ENCODE peak calls at places on chromosomes 16 and 17, in eight cellular contexts. C, I, L, P, S, O, M and K are unnamed samples.

GRCh38 chr16:88320947-88321634 is 61.7 kb upstream of the ZNF469 start:
- DNase-seq in C (no peak), I (no peak), L (no peak), P (no peak), S (no peak), O (peak), M (no peak), K (no peak)

GRCh38 chr17:76929572-76929971 is 61.4 kb downstream of the MGAT5B start:
- DNase-seq in C (no peak), I (no peak), L (no peak), P (no peak), S (no peak), O (no peak), M (no peak), K (no peak)

GRCh38 chr17:62995377-62995885 is 29.4 kb downstream of the TANC2 start:
- DNase-seq in C (peak), I (peak), L (peak), P (no peak), S (peak), O (peak), M (no peak), K (no peak)

GRCh38 chr16:13333336-13333735 is 431.9 kb downstream of the SHISA9 start:
- DNase-seq in C (no peak), I (no peak), L (no peak), P (no peak), S (peak), O (no peak), M (no peak), K (no peak)

GRCh38 chr17:55601874-55602364 is 90.7 kb upstream of the SMIM36 start:
- DNase-seq in C (peak), I (peak), L (peak), P (no peak), S (no peak), O (peak), M (no peak), K (no peak)

GRCh38 chr17:47686276-47686635 is 7.7 kb upstream of the TBKBP1 start:
- DNase-seq in C (no peak), I (no peak), L (no peak), P (no peak), S (peak), O (no peak), M (no peak), K (peak)

GRCh38 chr16:83899978-83900377 is 1.1 kb downstream of the MLYCD start:
- DNase-seq in C (no peak), I (no peak), L (no peak), P (no peak), S (no peak), O (no peak), M (no peak), K (no peak)

GRCh38 chr17:51604299-51605020 is 344.1 kb downstream of the UTP18 start:
- DNase-seq in C (no peak), I (no peak), L (no peak), P (no peak), S (no peak), O (no peak), M (no peak), K (no peak)

GRCh38 chr17:62614142-62614541 is 13.3 kb upstream of the MRC2 start:
- DNase-seq in C (no peak), I (no peak), L (peak), P (no peak), S (peak), O (no peak), M (peak), K (peak)

GRCh38 chr16:85652431-85653221 is 36.1 kb downstream of the GINS2 start:
- DNase-seq in C (no peak), I (no peak), L (peak), P (peak), S (peak), O (peak), M (no peak), K (no peak)

GRCh38 chr17:57481901-57482300 is 225.6 kb downstream of the MSI2 start:
- DNase-seq in C (no peak), I (no peak), L (peak), P (no peak), S (peak), O (no peak), M (peak), K (peak)

GRCh38 chr17:67136191-67137025 is 92.1 kb downstream of the CACNG1 start:
- DNase-seq in C (no peak), I (no peak), L (no peak), P (no peak), S (no peak), O (no peak), M (no peak), K (no peak)

GRCh38 chr17:81387235-81388060 is 7.8 kb upstream of the BAHCC1 start:
- DNase-seq in C (peak), I (no peak), L (peak), P (peak), S (peak), O (peak), M (no peak), K (no peak)

GRCh38 chr16:51155901-51156810 is 5.1 kb upstream of the SALL1 start:
- DNase-seq in C (no peak), I (peak), L (peak), P (no peak), S (no peak), O (no peak), M (no peak), K (no peak)

GRCh38 chr17:16477255-16477654 is 14.7 kb downstream of the LRRC75A start:
- DNase-seq in C (no peak), I (no peak), L (peak), P (no peak), S (peak), O (no peak), M (peak), K (peak)

GRCh38 chr16:81261049-81261648 is 22.7 kb downstream of the BCO1 start:
- DNase-seq in C (peak), I (peak), L (peak), P (no peak), S (no peak), O (peak), M (no peak), K (no peak)

GRCh38 chr17:9522074-9522473 is 53.5 kb downstream of the STX8 start:
- DNase-seq in C (peak), I (no peak), L (peak), P (no peak), S (peak), O (peak), M (no peak), K (peak)

GRCh38 chr16:84024854-84025253 is 17.7 kb downstream of the SLC38A8 start:
- DNase-seq in C (no peak), I (no peak), L (peak), P (no peak), S (peak), O (no peak), M (no peak), K (peak)

GRCh38 chr16:14362774-14363371 is 267.2 kb downstream of the PARN start:
- DNase-seq in C (no peak), I (no peak), L (no peak), P (no peak), S (peak), O (no peak), M (no peak), K (no peak)

GRCh38 chr17:19569785-19570496 is 36.3 kb downstream of the SLC47A1 start:
- DNase-seq in C (peak), I (no peak), L (no peak), P (no peak), S (no peak), O (no peak), M (no peak), K (no peak)

GRCh38 chr17:73155410-73156165 is 9.2 kb upstream of the SSTR2 start:
- DNase-seq in C (no peak), I (peak), L (no peak), P (no peak), S (no peak), O (no peak), M (no peak), K (no peak)

GRCh38 chr17:60165976-60166375 is 16.2 kb downstream of the CA4 start:
- DNase-seq in C (no peak), I (no peak), L (no peak), P (no peak), S (no peak), O (peak), M (no peak), K (no peak)

GRCh38 chr17:1298616-1299015 is 19.2 kb downstream of the TRARG1 start:
- DNase-seq in C (peak), I (peak), L (peak), P (no peak), S (no peak), O (peak), M (no peak), K (no peak)

GRCh38 chr17:73043686-73044581 is 48.6 kb downstream of the SLC39A11 start:
- DNase-seq in C (no peak), I (no peak), L (peak), P (no peak), S (no peak), O (no peak), M (peak), K (peak)

GRCh38 chr17:70230883-70231282 is 61.6 kb downstream of the KCNJ2 start:
- DNase-seq in C (no peak), I (no peak), L (no peak), P (no peak), S (no peak), O (no peak), M (no peak), K (no peak)

GRCh38 chr16:16045879-16046278 is 96.5 kb downstream of the ABCC1 start:
- DNase-seq in C (peak), I (peak), L (no peak), P (no peak), S (no peak), O (peak), M (no peak), K (no peak)

GRCh38 chr16:87178977-87179376 is 138.2 kb downstream of the C16orf95 start:
- DNase-seq in C (no peak), I (no peak), L (peak), P (no peak), S (no peak), O (no peak), M (no peak), K (no peak)

GRCh38 chr17:27458524-27458908 is 2.3 kb downstream of the KSR1 start:
- DNase-seq in C (no peak), I (peak), L (no peak), P (no peak), S (no peak), O (no peak), M (no peak), K (no peak)

GRCh38 chr17:53548252-53548651 is 274.5 kb upstream of the KIF2B start:
- DNase-seq in C (no peak), I (no peak), L (no peak), P (no peak), S (no peak), O (no peak), M (no peak), K (no peak)

GRCh38 chr17:76246080-76247066 is 6.1 kb upstream of the RNF157 start:
- DNase-seq in C (no peak), I (no peak), L (peak), P (no peak), S (peak), O (peak), M (no peak), K (no peak)

DNA sequence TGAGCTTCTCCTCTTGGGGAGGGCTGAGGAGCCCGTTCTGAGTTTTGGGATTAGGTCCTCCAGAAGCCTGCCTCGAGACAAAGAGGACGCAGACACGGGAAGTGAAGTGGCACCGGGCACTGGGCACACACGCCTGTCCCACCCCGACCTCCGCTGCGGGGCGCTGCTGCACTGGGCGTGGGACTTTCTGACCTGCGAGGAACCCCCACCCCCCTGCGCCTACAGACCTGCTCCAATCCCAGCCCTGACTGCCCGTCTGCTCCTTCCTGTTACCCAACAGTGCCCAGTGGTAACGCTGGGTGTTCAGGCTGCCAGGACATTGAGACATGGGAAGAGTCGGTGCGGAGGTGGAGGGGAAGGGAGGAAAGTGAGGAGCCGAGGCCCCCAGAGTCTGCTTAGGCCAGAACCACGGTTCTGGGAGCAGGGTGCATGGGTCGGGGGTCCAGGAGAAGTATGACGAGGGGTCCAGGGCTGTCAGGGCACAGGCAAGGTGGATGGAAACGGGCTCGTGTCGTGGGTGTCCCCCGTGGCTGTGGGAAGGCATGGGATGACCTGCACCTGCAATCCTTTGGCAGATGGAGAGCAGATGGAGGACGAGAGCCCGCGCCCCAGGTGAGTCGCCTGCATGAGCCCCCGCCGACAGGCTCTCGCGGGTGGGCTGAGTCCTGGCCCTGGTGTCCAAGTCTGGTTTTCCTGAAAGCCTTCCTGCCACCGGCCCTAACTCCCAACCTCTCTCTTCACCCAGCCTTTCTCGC is 112.0 kb upstream of the CREBBP start:
- DNase-seq in C (no peak), I (no peak), L (no peak), P (peak), S (no peak), O (peak), M (no peak), K (no peak)
- TF ChIP-seq CTCF in C (no peak), I (no peak), L (no peak), P (no peak), S (no peak), O (no peak), M (no peak), K (no peak)

GRCh38 chr17:7483238-7484066 is 714 bp upstream of the POLR2A start:
- DNase-seq in C (peak), I (peak), L (peak), P (peak), S (peak), O (peak), M (peak), K (peak)
- TF ChIP-seq CTCF in C (no peak), I (no peak), L (no peak), P (no peak), S (no peak), O (no peak), M (no peak), K (no peak)

DNA sequence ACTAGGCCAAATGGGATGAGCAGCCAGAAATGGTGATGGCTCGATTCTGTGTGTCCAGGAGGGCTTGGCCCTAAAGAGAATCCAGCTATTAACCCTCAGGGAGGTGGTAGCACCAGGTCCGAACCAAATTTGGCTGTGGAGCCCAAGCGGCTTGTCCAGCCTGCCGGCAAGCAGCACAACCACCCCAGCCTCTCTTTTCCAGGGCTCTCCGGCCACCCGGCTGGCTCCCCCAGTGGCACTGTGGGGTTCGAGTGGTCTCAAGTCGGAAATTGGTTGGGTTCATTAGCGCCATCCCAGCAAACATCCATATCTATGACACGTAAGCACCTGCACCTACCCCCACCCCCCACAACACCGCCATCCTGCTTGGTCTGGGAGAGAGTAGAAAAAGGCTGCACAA is 35.4 kb downstream of the PLCD3 start:
- DNase-seq in C (no peak), I (no peak), L (no peak), P (no peak), S (no peak), O (no peak), M (no peak), K (no peak)
- TF ChIP-seq CTCF in C (no peak), I (no peak), L (no peak), P (no peak), S (no peak), O (no peak), M (no peak), K (no peak)

GRCh38 chr17:34382586-34383224 is 19.7 kb upstream of the CCL1 start:
- DNase-seq in C (no peak), I (no peak), L (no peak), P (no peak), S (no peak), O (peak), M (no peak), K (no peak)
- TF ChIP-seq CTCF in C (no peak), I (no peak), L (no peak), P (no peak), S (no peak), O (no peak), M (no peak), K (no peak)